ENCODE peak calls at places on chromosomes 1 and 21, in seven cellular contexts. One of them, this sample, is unnamed.

GRCh38 chr1:3423245-3423829 is 31.1 kb upstream of the ARHGEF16 start:
- DNase-seq in activated CD8-positive, alpha-beta memory T cell treated with anti-CD3 and anti-CD28 coated beads for 48 hours: no peak
- DNase-seq in kidney: peak
- DNase-seq in M059J: no peak
- DNase-seq in activated naive CD4-positive, alpha-beta T cell treated with anti-CD3 and anti-CD28 coated beads, Interleukin-2, amount 10 ng/mL, durations not matched to agents 7 days and 5 days: no peak
- DNase-seq in iPS-NIHi11: no peak
- DNase-seq in GM12865: no peak
- DNase-seq in this sample: no peak

GRCh38 chr21:44485254-44485793 is 30.0 kb downstream of the LRRC3 start:
- DNase-seq in activated naive CD4-positive, alpha-beta T cell treated with anti-CD3 and anti-CD28 coated beads, Interleukin-2, amount 10 ng/mL, durations not matched to agents 7 days and 5 days: no peak
- DNase-seq in M059J: peak
- DNase-seq in kidney: no peak
- DNase-seq in GM12865: no peak
- DNase-seq in activated CD8-positive, alpha-beta memory T cell treated with anti-CD3 and anti-CD28 coated beads for 48 hours: no peak
- DNase-seq in iPS-NIHi11: peak
- DNase-seq in this sample: no peak

GRCh38 chr1:76186617-76187016 is 112.1 kb downstream of the ST6GALNAC3 start:
- DNase-seq in iPS-NIHi11: no peak
- DNase-seq in activated CD8-positive, alpha-beta memory T cell treated with anti-CD3 and anti-CD28 coated beads for 48 hours: no peak
- DNase-seq in kidney: no peak
- DNase-seq in M059J: no peak
- DNase-seq in GM12865: no peak
- DNase-seq in activated naive CD4-positive, alpha-beta T cell treated with anti-CD3 and anti-CD28 coated beads, Interleukin-2, amount 10 ng/mL, durations not matched to agents 7 days and 5 days: no peak
- DNase-seq in this sample: no peak

GRCh38 chr1:25569599-25570458 is 26.4 kb downstream of the LDLRAP1 start:
- DNase-seq in activated CD8-positive, alpha-beta memory T cell treated with anti-CD3 and anti-CD28 coated beads for 48 hours: no peak
- DNase-seq in kidney: peak
- DNase-seq in M059J: peak
- DNase-seq in GM12865: no peak
- DNase-seq in iPS-NIHi11: no peak
- DNase-seq in activated naive CD4-positive, alpha-beta T cell treated with anti-CD3 and anti-CD28 coated beads, Interleukin-2, amount 10 ng/mL, durations not matched to agents 7 days and 5 days: no peak
- DNase-seq in this sample: no peak

GRCh38 chr1:211371406-211372105 is 44.9 kb downstream of the TRAF5 start:
- DNase-seq in activated CD8-positive, alpha-beta memory T cell treated with anti-CD3 and anti-CD28 coated beads for 48 hours: no peak
- DNase-seq in activated naive CD4-positive, alpha-beta T cell treated with anti-CD3 and anti-CD28 coated beads, Interleukin-2, amount 10 ng/mL, durations not matched to agents 7 days and 5 days: no peak
- DNase-seq in kidney: no peak
- DNase-seq in GM12865: no peak
- DNase-seq in iPS-NIHi11: no peak
- DNase-seq in M059J: no peak
- DNase-seq in this sample: no peak

GRCh38 chr1:199859525-199859924 is 168.0 kb upstream of the NR5A2 start:
- DNase-seq in activated CD8-positive, alpha-beta memory T cell treated with anti-CD3 and anti-CD28 coated beads for 48 hours: no peak
- DNase-seq in activated naive CD4-positive, alpha-beta T cell treated with anti-CD3 and anti-CD28 coated beads, Interleukin-2, amount 10 ng/mL, durations not matched to agents 7 days and 5 days: no peak
- DNase-seq in M059J: peak
- DNase-seq in iPS-NIHi11: no peak
- DNase-seq in kidney: no peak
- DNase-seq in GM12865: no peak
- DNase-seq in this sample: no peak

GRCh38 chr1:152198982-152199381 is 25.0 kb downstream of the HRNR start:
- DNase-seq in iPS-NIHi11: no peak
- DNase-seq in kidney: no peak
- DNase-seq in activated CD8-positive, alpha-beta memory T cell treated with anti-CD3 and anti-CD28 coated beads for 48 hours: no peak
- DNase-seq in activated naive CD4-positive, alpha-beta T cell treated with anti-CD3 and anti-CD28 coated beads, Interleukin-2, amount 10 ng/mL, durations not matched to agents 7 days and 5 days: no peak
- DNase-seq in M059J: no peak
- DNase-seq in GM12865: no peak
- DNase-seq in this sample: no peak

GRCh38 chr1:234875328-234875952 is 253.2 kb downstream of the TOMM20 start:
- DNase-seq in activated CD8-positive, alpha-beta memory T cell treated with anti-CD3 and anti-CD28 coated beads for 48 hours: no peak
- DNase-seq in iPS-NIHi11: no peak
- DNase-seq in kidney: no peak
- DNase-seq in GM12865: no peak
- DNase-seq in M059J: no peak
- DNase-seq in activated naive CD4-positive, alpha-beta T cell treated with anti-CD3 and anti-CD28 coated beads, Interleukin-2, amount 10 ng/mL, durations not matched to agents 7 days and 5 days: no peak
- DNase-seq in this sample: no peak

GRCh38 chr1:167328306-167328705 is 107.6 kb downstream of the POU2F1 start:
- DNase-seq in GM12865: peak
- DNase-seq in activated naive CD4-positive, alpha-beta T cell treated with anti-CD3 and anti-CD28 coated beads, Interleukin-2, amount 10 ng/mL, durations not matched to agents 7 days and 5 days: no peak
- DNase-seq in kidney: no peak
- DNase-seq in iPS-NIHi11: no peak
- DNase-seq in M059J: no peak
- DNase-seq in activated CD8-positive, alpha-beta memory T cell treated with anti-CD3 and anti-CD28 coated beads for 48 hours: no peak
- DNase-seq in this sample: no peak